ENCODE peak calls at places on chromosomes 12 and 14, in seven cellular contexts. Q, G, X, V, T, L and I are unnamed samples.

GRCh38 chr14:36227344-36227743 is 50.8 kb upstream of the PTCSC3 start:
- DNase-seq in Q (no peak), G (no peak), X (no peak), V (no peak), T (no peak), L (no peak), I (no peak)

GRCh38 chr12:22282283-22282682 is 52.2 kb downstream of the ST8SIA1 start:
- DNase-seq in Q (no peak), G (no peak), X (no peak), V (no peak), T (no peak), L (no peak), I (no peak)

GRCh38 chr12:12156116-12156515 is 85.4 kb downstream of the BCL2L14 start:
- DNase-seq in Q (no peak), G (no peak), X (no peak), V (no peak), T (no peak), L (no peak), I (no peak)

GRCh38 chr12:132456186-132456943 is 33.6 kb upstream of the FBRSL1 start:
- DNase-seq in Q (no peak), G (no peak), X (no peak), V (no peak), T (no peak), L (no peak), I (no peak)

GRCh38 chr14:64760146-64760755 is 56.0 kb downstream of the PLEKHG3 start:
- DNase-seq in Q (peak), G (peak), X (peak), V (no peak), T (peak), L (no peak), I (peak)

GRCh38 chr12:27901959-27902358 is 70.6 kb downstream of the PTHLH start:
- DNase-seq in Q (no peak), G (no peak), X (no peak), V (no peak), T (no peak), L (no peak), I (no peak)

GRCh38 chr14:62162998-62163589 is 400.9 kb downstream of the SNAPC1 start:
- DNase-seq in Q (peak), G (peak), X (peak), V (peak), T (peak), L (no peak), I (peak)

GRCh38 chr14:20754308-20754707 is 8.6 kb downstream of the EDDM3A start:
- DNase-seq in Q (no peak), G (no peak), X (no peak), V (no peak), T (no peak), L (no peak), I (no peak)

GRCh38 chr12:119020377-119021360 is 39.3 kb downstream of the SRRM4 start:
- DNase-seq in Q (peak), G (peak), X (no peak), V (peak), T (peak), L (no peak), I (peak)

GRCh38 chr12:56724989-56725722 is at the start of gene NACA:
- DNase-seq in Q (peak), G (peak), X (peak), V (peak), T (peak), L (peak), I (peak)

GRCh38 chr12:56724660-56724988 is 475 bp downstream of the NACA start:
- DNase-seq in Q (no peak), G (no peak), X (no peak), V (no peak), T (no peak), L (no peak), I (no peak)

GRCh38 chr12:56722832-56723231 is 2.3 kb downstream of the NACA start:
- DNase-seq in Q (no peak), G (no peak), X (no peak), V (no peak), T (no peak), L (no peak), I (no peak)

GRCh38 chr12:56723352-56723751 is 1.7 kb downstream of the NACA start:
- DNase-seq in Q (no peak), G (no peak), X (no peak), V (no peak), T (no peak), L (no peak), I (no peak)

DNA sequence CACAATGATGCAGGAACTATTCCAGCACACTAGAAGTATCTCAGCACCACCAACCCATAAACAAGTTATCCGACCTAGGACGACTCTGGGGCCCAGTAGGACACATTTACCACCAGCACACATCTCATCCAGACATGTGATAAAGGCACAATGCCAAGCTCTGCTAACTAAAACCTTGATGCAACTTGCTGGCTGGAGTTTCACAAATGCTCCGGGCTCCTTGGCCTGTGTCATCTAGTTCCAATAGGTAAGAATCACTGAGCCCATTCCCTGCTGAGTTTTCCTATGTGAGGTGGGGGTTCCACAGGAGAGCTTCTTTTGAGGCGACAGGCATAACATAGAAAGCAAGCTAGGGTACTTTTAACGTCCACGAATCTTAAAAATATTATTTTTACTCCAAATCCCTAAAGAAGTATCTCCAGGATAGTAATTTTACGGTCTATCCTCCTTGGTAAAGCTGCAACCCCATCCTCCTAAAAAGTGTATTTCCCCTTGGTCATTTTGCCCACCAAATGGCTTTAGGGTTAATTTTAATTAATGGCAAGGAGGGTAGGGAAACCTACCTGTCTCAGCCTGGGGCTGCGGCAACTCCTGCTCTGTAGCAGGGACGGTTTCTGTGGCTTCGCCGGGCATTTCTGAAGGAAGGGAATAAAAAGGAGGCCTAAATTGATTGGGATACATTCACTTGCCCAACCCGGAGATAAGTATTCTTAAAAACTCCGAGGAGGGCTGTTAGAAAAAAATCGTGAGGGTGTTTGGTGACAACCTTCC is 1.0 kb downstream of the NACA start:
- DNase-seq in Q (no peak), G (no peak), X (no peak), V (no peak), T (no peak), L (no peak), I (peak)
- TF ChIP-seq SIN3A in Q (no peak), G (peak), X (no peak), V (no peak), T (no peak), L (no peak), I (no peak)

DNA sequence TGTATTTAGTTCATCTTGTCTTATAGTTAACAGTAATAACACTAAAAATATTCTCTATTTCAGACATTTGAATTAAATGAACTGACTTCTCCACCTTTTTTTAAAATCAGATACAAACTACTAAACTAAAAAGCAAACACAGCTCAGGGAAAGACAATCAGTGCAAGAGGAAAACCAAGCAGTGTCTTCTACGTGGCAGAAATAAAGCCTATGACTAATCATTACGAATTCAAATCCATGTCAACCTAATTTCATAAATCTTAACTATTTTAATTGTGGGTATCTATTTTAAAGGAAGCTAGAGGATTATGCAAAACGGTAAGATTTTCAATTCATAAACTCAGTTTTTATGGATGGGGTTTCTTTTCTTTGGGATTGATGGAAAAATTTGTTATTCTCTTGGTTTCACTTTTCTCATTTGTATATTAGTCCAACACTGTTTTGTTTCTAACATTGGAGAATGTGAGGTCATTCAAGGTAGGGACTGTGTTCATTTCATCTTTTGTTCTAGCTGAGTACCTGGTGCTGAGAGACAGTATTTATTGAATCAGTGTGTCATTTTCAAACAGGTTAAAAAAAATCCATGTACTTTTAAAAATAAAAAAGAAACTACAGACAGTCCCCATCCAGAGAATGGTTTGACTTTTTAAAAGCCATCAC is 12.8 kb upstream of the PALS1 start:
- DNase-seq in Q (no peak), G (no peak), X (no peak), V (no peak), T (no peak), L (no peak), I (no peak)
- TF ChIP-seq SIN3A in Q (no peak), G (no peak), X (no peak), V (no peak), T (no peak), L (no peak), I (no peak)

GRCh38 chr14:75794615-75795038 is 133.6 kb downstream of the TTLL5 start:
- DNase-seq in Q (peak), G (peak), X (peak), V (no peak), T (no peak), L (no peak), I (peak)
- TF ChIP-seq SIN3A in Q (no peak), G (no peak), X (no peak), V (no peak), T (no peak), L (no peak), I (no peak)

DNA sequence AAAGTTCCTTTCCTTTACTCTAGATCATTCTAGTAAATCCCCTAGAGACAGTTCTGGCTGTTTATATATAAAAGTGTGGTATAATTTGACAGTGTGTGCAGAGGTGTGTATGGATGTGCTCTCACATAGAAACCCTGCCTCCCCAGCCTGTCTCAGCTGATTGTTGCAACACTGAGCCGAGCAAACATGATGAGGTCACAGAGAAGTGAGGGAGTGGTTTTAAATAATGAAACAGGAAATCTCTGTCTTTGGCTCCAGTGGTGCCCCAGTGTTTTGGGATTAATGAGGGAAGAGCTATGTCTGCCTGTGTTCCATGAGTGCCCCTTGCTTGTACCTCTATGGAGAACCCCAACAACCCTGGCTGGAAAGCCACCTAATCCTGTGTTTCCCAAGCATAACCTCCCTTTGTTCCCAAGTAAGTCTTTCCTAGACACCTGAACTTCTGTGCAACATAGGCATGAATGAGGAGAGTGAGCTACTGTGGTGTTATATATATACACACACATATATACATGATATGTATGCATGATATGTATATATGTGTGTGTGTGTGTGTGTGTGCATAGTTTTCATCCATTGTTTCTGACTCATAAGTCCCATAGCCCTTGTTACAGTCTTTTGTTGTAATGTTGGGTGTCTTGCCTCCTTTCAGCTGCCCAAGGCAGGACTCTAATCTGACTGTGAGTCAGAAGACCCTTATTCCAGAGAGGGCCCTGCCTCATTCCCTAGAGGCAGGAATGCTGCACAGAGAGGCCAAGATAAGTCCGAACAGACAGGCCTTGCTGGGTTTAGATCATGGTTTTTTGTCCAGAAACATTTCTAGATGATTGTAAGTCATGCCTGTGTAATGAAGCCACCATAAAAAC is 18.0 kb downstream of the TRAF3 start:
- DNase-seq in Q (no peak), G (no peak), X (no peak), V (no peak), T (no peak), L (no peak), I (peak)
- TF ChIP-seq SIN3A in Q (no peak), G (no peak), X (no peak), V (no peak), T (no peak), L (no peak), I (no peak)

GRCh38 chr12:112777387-112778025 is 14.0 kb upstream of the RPH3A start:
- DNase-seq in Q (no peak), G (no peak), X (no peak), V (peak), T (no peak), L (no peak), I (no peak)

GRCh38 chr12:112782250-112782649 is 9.3 kb upstream of the RPH3A start:
- DNase-seq in Q (no peak), G (no peak), X (no peak), V (no peak), T (no peak), L (no peak), I (no peak)

GRCh38 chr12:112781767-112782166 is 9.8 kb upstream of the RPH3A start:
- DNase-seq in Q (no peak), G (no peak), X (no peak), V (no peak), T (no peak), L (no peak), I (no peak)

GRCh38 chr12:112782921-112783320 is 8.6 kb upstream of the RPH3A start:
- DNase-seq in Q (no peak), G (no peak), X (no peak), V (no peak), T (no peak), L (no peak), I (no peak)

GRCh38 chr12:112778400-112778799 is 13.1 kb upstream of the RPH3A start:
- DNase-seq in Q (no peak), G (no peak), X (no peak), V (no peak), T (no peak), L (no peak), I (no peak)
- TF ChIP-seq SIN3A in Q (no peak), G (no peak), X (no peak), V (no peak), T (no peak), L (no peak), I (no peak)

GRCh38 chr12:120247183-120247582 is 18.3 kb downstream of the PXN start:
- DNase-seq in Q (no peak), G (no peak), X (no peak), V (no peak), T (no peak), L (no peak), I (no peak)
- TF ChIP-seq SIN3A in Q (no peak), G (no peak), X (no peak), V (no peak), T (no peak), L (no peak), I (no peak)